ENCODE peak calls at places on chromosomes 6 and 20, in six cellular contexts. G, Q, Z, R, H and P are unnamed samples.

GRCh38 chr6:83592770-83593394 is 80.5 kb downstream of the PRSS35 start:
- DNase-seq in G (no peak), Q (no peak), Z (peak; percentile 47), R (no peak), H (no peak), P (peak; percentile 17)

GRCh38 chr6:108561742-108562502 is 1.2 kb downstream of the FOXO3 start:
- DNase-seq in G (peak; percentile 73), Q (peak; percentile 11), Z (peak; percentile 53), R (peak; percentile 51), H (peak; percentile 42), P (no peak)

GRCh38 chr20:34461779-34462087 is 54.5 kb upstream of the DYNLRB1 start:
- DNase-seq in G (no peak), Q (no peak), Z (no peak), R (no peak), H (no peak), P (no peak)

GRCh38 chr20:12262747-12263146 is 345.1 kb downstream of the BTBD3 start:
- DNase-seq in G (no peak), Q (no peak), Z (no peak), R (no peak), H (no peak), P (no peak)

GRCh38 chr6:122695188-122695587 is 84.3 kb upstream of the FABP7 start:
- DNase-seq in G (no peak), Q (no peak), Z (no peak), R (no peak), H (no peak), P (no peak)

GRCh38 chr6:130624046-130624445 is 203.2 kb upstream of the SMLR1 start:
- DNase-seq in G (no peak), Q (no peak), Z (no peak), R (no peak), H (no peak), P (peak; percentile 80)

GRCh38 chr6:10381133-10381829 is 33.6 kb downstream of the TFAP2A start:
- DNase-seq in G (no peak), Q (no peak), Z (peak; percentile 37), R (no peak), H (no peak), P (no peak)

GRCh38 chr20:57957397-57958049 is 247.7 kb upstream of the PMEPA1 start:
- DNase-seq in G (no peak), Q (no peak), Z (peak; percentile 81), R (no peak), H (no peak), P (peak; percentile 34)

GRCh38 chr20:13118676-13119075 is 102.4 kb upstream of the ISM1 start:
- DNase-seq in G (no peak), Q (no peak), Z (no peak), R (no peak), H (no peak), P (no peak)

GRCh38 chr6:152185158-152185574 is 377.7 kb downstream of the ESR1 start:
- DNase-seq in G (no peak), Q (no peak), Z (no peak), R (no peak), H (no peak), P (no peak)

GRCh38 chr20:64144144-64144912 is 19.9 kb upstream of the MYT1 start:
- DNase-seq in G (peak; percentile 24), Q (no peak), Z (no peak), R (no peak), H (no peak), P (no peak)

GRCh38 chr20:53898558-53898931 is 171.8 kb downstream of the BCAS1 start:
- DNase-seq in G (no peak), Q (no peak), Z (no peak), R (no peak), H (no peak), P (no peak)

GRCh38 chr6:26436018-26436417 is 4.3 kb upstream of the BTN3A3 start:
- DNase-seq in G (no peak), Q (no peak), Z (no peak), R (no peak), H (no peak), P (no peak)

GRCh38 chr6:18389479-18389878 is 2.3 kb downstream of the RNF144B start:
- DNase-seq in G (no peak), Q (no peak), Z (no peak), R (no peak), H (no peak), P (no peak)

GRCh38 chr20:64103871-64104666 is 3.3 kb downstream of the NPBWR2 start:
- DNase-seq in G (peak; percentile 35), Q (no peak), Z (no peak), R (no peak), H (no peak), P (no peak)

GRCh38 chr20:49381558-49382493 is 100.6 kb downstream of the KCNB1 start:
- DNase-seq in G (peak; percentile 96), Q (peak; percentile 91), Z (peak; percentile 18), R (peak; percentile 90), H (peak; percentile 89), P (peak; percentile 51)

GRCh38 chr6:113873043-113873667 is 16.0 kb downstream of the MARCKS start:
- DNase-seq in G (peak; percentile 73), Q (no peak), Z (peak; percentile 42), R (peak; percentile 52), H (no peak), P (no peak)

GRCh38 chr6:160137989-160138835 is 16.6 kb downstream of the SLC22A1 start:
- DNase-seq in G (peak; percentile 73), Q (peak; percentile 61), Z (peak; percentile 83), R (peak; percentile 80), H (peak; percentile 41), P (peak; percentile 63)

GRCh38 chr6:24584390-24584735 is 61.6 kb downstream of the KIAA0319 start:
- DNase-seq in G (no peak), Q (no peak), Z (no peak), R (no peak), H (no peak), P (no peak)

GRCh38 chr6:146999766-147000165 is 204.5 kb upstream of the STXBP5 start:
- DNase-seq in G (no peak), Q (no peak), Z (no peak), R (no peak), H (no peak), P (no peak)

GRCh38 chr6:89284963-89285735 is 29.9 kb downstream of the GABRR2 start:
- DNase-seq in G (no peak), Q (no peak), Z (no peak), R (no peak), H (no peak), P (no peak)

GRCh38 chr6:154358019-154358545 is 1.5 kb upstream of the IPCEF1 start:
- DNase-seq in G (no peak), Q (no peak), Z (no peak), R (no peak), H (no peak), P (no peak)

DNA sequence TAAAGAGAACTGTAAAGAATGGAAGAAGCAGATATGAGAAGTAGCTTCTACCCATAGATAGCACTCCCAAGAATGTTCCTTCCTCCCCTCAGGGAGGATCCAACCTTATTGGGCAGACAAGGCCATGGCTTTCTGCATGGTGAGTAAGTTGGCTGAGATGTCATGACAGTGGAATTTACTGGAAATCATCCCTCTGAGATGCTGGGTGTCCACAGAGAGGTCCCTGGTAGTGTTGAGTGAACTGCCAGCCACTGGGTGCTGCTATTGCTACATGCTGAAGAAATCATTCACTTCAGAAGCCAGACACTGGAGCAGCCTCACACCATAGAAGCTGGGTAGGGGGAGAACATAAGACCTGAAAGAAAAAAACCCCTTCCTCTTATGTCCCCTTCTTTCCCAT is 46.4 kb upstream of the FERMT1 start:
- DNase-seq in G (no peak), Q (no peak), Z (peak; percentile 11), R (no peak), H (no peak), P (peak; percentile 50)
- TF ChIP-seq CTCF in G (no peak), Q (no peak), Z (peak; percentile 26), R (no peak), H (no peak), P (peak; percentile 33)

GRCh38 chr6:166104107-166104506 is 63.5 kb downstream of the TBXT start:
- DNase-seq in G (no peak), Q (no peak), Z (no peak), R (no peak), H (no peak), P (peak; percentile 9)

GRCh38 chr6:166104872-166105271 is 62.8 kb downstream of the TBXT start:
- DNase-seq in G (no peak), Q (no peak), Z (no peak), R (no peak), H (no peak), P (no peak)

GRCh38 chr6:166105341-166106075 is 62.1 kb downstream of the TBXT start:
- DNase-seq in G (no peak), Q (no peak), Z (no peak), R (no peak), H (no peak), P (no peak)

GRCh38 chr6:166097914-166098522 is 69.6 kb downstream of the TBXT start:
- DNase-seq in G (peak; percentile 88), Q (peak; percentile 17), Z (peak; percentile 87), R (peak; percentile 77), H (peak; percentile 70), P (peak; percentile 85)

DNA sequence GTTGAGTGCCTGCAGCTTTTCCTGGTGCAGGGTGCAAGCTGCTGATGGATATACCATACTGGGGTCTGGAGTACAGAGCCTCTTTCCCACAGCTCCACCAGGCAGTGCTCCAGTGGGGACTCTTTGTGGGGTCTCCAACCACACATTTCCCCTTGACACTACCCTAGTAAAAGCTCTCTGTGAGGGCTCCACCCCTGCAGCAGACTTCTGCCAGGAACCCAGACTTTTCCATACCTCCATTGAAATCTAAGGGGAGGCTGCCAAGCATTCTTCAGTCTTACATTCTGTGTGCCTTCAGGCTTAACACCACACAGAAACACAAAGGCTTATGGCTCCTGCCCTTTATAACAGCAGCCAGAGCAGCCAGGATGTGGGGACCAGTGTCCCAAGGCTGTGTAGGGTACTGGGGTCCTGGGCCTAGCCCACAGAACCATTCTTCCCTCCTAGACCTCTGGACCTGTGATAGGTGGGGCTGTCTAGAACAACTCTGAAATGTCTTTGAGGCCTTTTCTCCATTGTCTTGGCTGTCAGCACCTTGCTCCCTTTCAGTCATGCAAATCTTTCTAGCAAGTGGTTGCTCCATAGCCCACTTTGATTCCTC is 65.7 kb downstream of the TBXT start:
- DNase-seq in G (no peak), Q (no peak), Z (no peak), R (no peak), H (no peak), P (no peak)
- H3K27me3 ChIP-seq in G (no peaks in the 10 kb centered on the region), Q (no peaks in the 10 kb centered on the region), Z (no peaks in the 10 kb centered on the region), R (no peaks in the 10 kb centered on the region), H (no peaks in the 10 kb centered on the region), P (no peaks in the 10 kb centered on the region)

GRCh38 chr20:61519488-61519887 is 267.4 kb downstream of the CDH4 start:
- DNase-seq in G (no peak), Q (no peak), Z (no peak), R (no peak), H (no peak), P (no peak)
- H3K4me3 ChIP-seq in G (no peak overlapping the region), Q (no peak overlapping the region), Z (no peak overlapping the region), R (no peak overlapping the region), H (no peak overlapping the region), P (no peak overlapping the region)

DNA sequence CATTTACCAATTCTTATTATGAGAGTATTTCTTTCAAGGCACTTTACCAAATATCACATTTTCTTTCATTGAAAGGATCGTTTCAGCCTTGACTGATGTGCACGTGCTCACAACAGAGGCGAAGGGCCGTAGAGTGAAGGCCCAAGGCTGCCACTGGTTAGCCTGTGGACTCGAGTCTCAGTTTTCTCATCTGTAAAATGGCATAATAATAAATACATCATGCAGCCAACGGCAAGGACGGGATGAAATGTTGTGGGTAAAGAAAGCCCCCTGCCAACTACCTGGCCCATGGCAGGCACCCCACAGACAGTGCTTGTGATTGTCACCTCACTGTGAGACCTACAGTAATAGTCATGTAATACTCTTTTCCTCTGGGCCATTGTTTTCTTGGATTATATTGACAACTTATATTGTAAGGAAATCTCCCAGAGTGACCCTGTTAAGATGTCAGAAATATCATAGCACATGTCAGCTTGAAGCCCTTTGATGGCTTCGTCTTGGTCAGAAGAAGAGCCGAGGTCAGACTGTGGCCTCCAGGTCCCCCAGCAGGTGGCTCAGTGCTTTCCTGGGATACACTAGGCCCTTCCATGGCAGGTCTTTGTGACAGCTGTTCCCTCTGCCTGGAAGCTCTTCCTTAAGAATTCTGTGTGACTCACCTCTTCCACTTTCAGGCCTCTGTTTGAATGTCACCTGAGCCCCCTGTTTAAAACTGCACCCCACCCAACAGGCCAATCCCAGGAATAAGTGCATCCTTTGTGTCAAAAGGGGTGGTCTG is 36.3 kb downstream of the FAM50B start:
- DNase-seq in G (no peak), Q (no peak), Z (peak; percentile 44), R (peak; percentile 53), H (no peak), P (no peak)
- TF ChIP-seq CTCF in G (no peak), Q (no peak), Z (peak; percentile 14), R (peak; percentile 29), H (no peak), P (peak; percentile 47)